ENCODE peak calls at places on chromosomes 13 and 19, in four cellular contexts. Z is A549, A is K562, W is HepG2. R is an unnamed sample.

GRCh38 chr13:93771782-93772181 is 545.2 kb downstream of the GPC6 start:
- DNase-seq in Z (no peak), A (no peak), W (no peak), R (no peak)

GRCh38 chr19:1278074-1278473 is 2.7 kb downstream of the FAM174C start:
- DNase-seq in Z (no peak), A (no peak), W (no peak), R (no peak)

GRCh38 chr13:40527914-40528313 is 138.5 kb downstream of the FOXO1 start:
- DNase-seq in Z (no peak), A (no peak), W (no peak), R (no peak)

GRCh38 chr13:113818700-113819295 is 45.1 kb downstream of the GAS6 start:
- DNase-seq in Z (no peak), A (no peak), W (no peak), R (no peak)

GRCh38 chr13:32264407-32264806 is 50.8 kb downstream of the ZAR1L start:
- DNase-seq in Z (no peak), A (no peak), W (no peak), R (no peak)

GRCh38 chr13:39419866-39420265 is 183.1 kb downstream of the LHFPL6 start:
- DNase-seq in Z (no peak), A (no peak), W (no peak), R (no peak)

GRCh38 chr13:93698016-93698613 is 471.5 kb downstream of the GPC6 start:
- DNase-seq in Z (no peak), A (no peak), W (no peak), R (no peak)

GRCh38 chr13:113815151-113816058 is 48.5 kb downstream of the GAS6 start:
- DNase-seq in Z (no peak), A (no peak), W (no peak), R (no peak)

GRCh38 chr19:3224346-3225325 is at the start of gene CELF5:
- DNase-seq in Z (no peak), A (peak; percentile 97), W (no peak), R (peak; percentile 68)

GRCh38 chr13:94058821-94059360 is 420.6 kb downstream of the DCT start:
- DNase-seq in Z (no peak), A (no peak), W (no peak), R (no peak)

GRCh38 chr19:3852614-3853254 is 16.1 kb downstream of the ZFR2 start:
- DNase-seq in Z (peak; percentile 46), A (peak; percentile 39), W (peak; percentile 31), R (peak; percentile 31)

GRCh38 chr13:50616101-50616500 is 227.4 kb downstream of the DLEU7 start:
- DNase-seq in Z (no peak), A (no peak), W (no peak), R (no peak)

GRCh38 chr13:114313061-114313860 is 1.0 kb upstream of the CHAMP1 start:
- DNase-seq in Z (peak; percentile 11), A (no peak), W (no peak), R (no peak)

GRCh38 chr13:106083620-106084350 is 451.7 kb downstream of the EFNB2 start:
- DNase-seq in Z (peak; percentile 19), A (no peak), W (peak; percentile 6), R (peak; percentile 54)

GRCh38 chr13:32993109-32993508 is 23.1 kb upstream of the KL start:
- DNase-seq in Z (no peak), A (no peak), W (no peak), R (no peak)

DNA sequence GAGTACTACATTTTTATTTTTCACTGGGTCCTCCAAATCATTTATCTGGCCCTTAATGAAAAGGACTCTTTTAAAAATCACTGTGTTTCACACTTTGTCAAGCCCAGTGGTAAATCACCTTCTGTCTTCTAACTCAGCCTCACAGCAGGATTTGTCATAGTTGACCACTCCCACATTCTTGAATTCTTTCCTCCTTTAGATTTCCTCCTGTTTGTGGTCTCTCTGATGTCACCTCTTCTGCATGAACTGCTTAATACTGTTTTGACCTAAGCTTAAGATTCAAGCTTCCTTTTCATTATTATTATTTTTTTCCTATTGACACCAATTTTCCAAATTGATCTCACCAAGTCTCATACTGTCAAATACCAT is 899.8 kb upstream of the MIR17HG start:
- DNase-seq in Z (peak; percentile 36), A (no peak), W (no peak), R (no peak)
- TF ChIP-seq HMGXB4 in Z (no peak), A (no peak), W (no peak), R (no peak)

GRCh38 chr19:48678201-48678600 is 5.4 kb upstream of the NTN5 start:
- DNase-seq in Z (no peak), A (peak; percentile 80), W (no peak), R (no peak)
- TF ChIP-seq HMGXB4 in Z (no peak), A (no peak), W (no peak), R (no peak)

DNA sequence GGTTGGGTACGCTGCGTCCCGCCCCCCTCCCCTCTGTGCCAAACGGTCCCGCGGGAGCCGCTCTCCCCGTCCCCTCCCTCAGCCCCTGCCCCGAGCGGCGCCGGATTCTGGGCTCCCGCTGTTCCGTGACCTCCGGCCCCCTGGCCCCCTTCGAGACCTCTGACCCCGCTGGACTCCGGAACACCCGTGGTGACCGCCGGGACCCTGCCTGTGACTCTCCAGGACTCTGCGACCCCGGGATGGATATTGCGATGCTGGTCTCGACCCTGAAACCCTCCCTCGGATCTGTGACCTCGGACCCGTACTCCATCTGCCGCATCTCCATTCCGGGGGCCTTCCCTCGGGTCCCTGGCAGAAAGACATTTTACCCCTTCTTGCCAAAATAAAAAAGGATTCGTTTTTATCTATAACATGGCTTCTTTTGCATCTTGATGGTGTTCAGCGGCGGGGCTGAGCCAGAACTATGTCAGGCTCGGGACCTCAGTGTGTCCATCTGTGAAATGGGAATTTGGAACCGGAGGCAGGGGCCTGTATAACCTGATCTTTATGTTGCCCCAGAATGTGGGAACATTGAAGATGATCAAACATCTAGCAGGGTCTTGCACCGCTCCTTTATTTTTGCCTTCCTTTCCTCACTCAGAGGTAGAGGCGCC is 654 bp upstream of the MEGF8 start:
- DNase-seq in Z (no peak), A (no peak), W (no peak), R (peak; percentile 36)
- TF ChIP-seq HMGXB4 in Z (no peak), A (no peak), W (no peak), R (no peak)

GRCh38 chr19:7340959-7341837 is 7.5 kb upstream of the ARHGEF18 start:
- DNase-seq in Z (peak; percentile 69), A (peak; percentile 67), W (peak; percentile 73), R (peak; percentile 94)
- TF ChIP-seq HMGXB4 in Z (no peak), A (no peak), W (no peak), R (no peak)

R was measured in WTC11.